ENCODE peak calls at places on chromosomes 5 and 9, in eight cellular contexts. One of them, this sample, is unnamed.

GRCh38 chr9:36788534-36788933 is 215.8 kb downstream of the MELK start:
- DNase-seq in CD8-positive, alpha-beta memory T cell: no peak
- DNase-seq in gastrocnemius medialis: no peak
- DNase-seq in PC-3: no peak
- DNase-seq in heart left ventricle: no peak
- DNase-seq in HCT116: peak; percentile 23
- DNase-seq in IMR-90: no peak
- DNase-seq in suprapubic skin: no peak
- DNase-seq in this sample: no peak

GRCh38 chr5:163571755-163572154 is 66.3 kb downstream of the MAT2B start:
- DNase-seq in PC-3: peak; percentile 82
- DNase-seq in gastrocnemius medialis: no peak
- DNase-seq in HCT116: no peak
- DNase-seq in IMR-90: peak; percentile 97
- DNase-seq in heart left ventricle: no peak
- DNase-seq in suprapubic skin: no peak
- DNase-seq in CD8-positive, alpha-beta memory T cell: no peak
- DNase-seq in this sample: peak; percentile 15

GRCh38 chr5:96320797-96321196 is 112.3 kb downstream of the PCSK1 start:
- DNase-seq in suprapubic skin: no peak
- DNase-seq in PC-3: peak; percentile 58
- DNase-seq in HCT116: peak; percentile 33
- DNase-seq in CD8-positive, alpha-beta memory T cell: no peak
- DNase-seq in heart left ventricle: no peak
- DNase-seq in gastrocnemius medialis: no peak
- DNase-seq in IMR-90: peak; percentile 61
- DNase-seq in this sample: no peak

GRCh38 chr5:131773805-131774204 is 23.0 kb downstream of the FNIP1 start:
- DNase-seq in gastrocnemius medialis: no peak
- DNase-seq in IMR-90: no peak
- DNase-seq in PC-3: peak; percentile 26
- DNase-seq in suprapubic skin: no peak
- DNase-seq in CD8-positive, alpha-beta memory T cell: no peak
- DNase-seq in heart left ventricle: no peak
- DNase-seq in HCT116: no peak
- DNase-seq in this sample: no peak

GRCh38 chr5:172771439-172772111 is 580 bp upstream of the DUSP1 start:
- DNase-seq in gastrocnemius medialis: no peak
- DNase-seq in heart left ventricle: no peak
- DNase-seq in IMR-90: no peak
- DNase-seq in HCT116: no peak
- DNase-seq in PC-3: peak; percentile 51
- DNase-seq in suprapubic skin: peak; percentile 84
- DNase-seq in CD8-positive, alpha-beta memory T cell: peak; percentile 17
- DNase-seq in this sample: peak; percentile 51

GRCh38 chr5:42583322-42583721 is 160.1 kb downstream of the GHR start:
- DNase-seq in heart left ventricle: peak; percentile 34
- DNase-seq in CD8-positive, alpha-beta memory T cell: no peak
- DNase-seq in gastrocnemius medialis: peak; percentile 53
- DNase-seq in IMR-90: peak; percentile 38
- DNase-seq in PC-3: peak; percentile 77
- DNase-seq in suprapubic skin: no peak
- DNase-seq in HCT116: peak; percentile 37
- DNase-seq in this sample: peak; percentile 48

GRCh38 chr9:72577212-72577753 is 55.9 kb downstream of the TMC1 start:
- DNase-seq in gastrocnemius medialis: no peak
- DNase-seq in CD8-positive, alpha-beta memory T cell: no peak
- DNase-seq in IMR-90: peak; percentile 85
- DNase-seq in heart left ventricle: peak; percentile 48
- DNase-seq in HCT116: peak; percentile 68
- DNase-seq in PC-3: peak; percentile 93
- DNase-seq in suprapubic skin: no peak
- DNase-seq in this sample: no peak

GRCh38 chr5:132389453-132390286 is 20.2 kb downstream of the SLC22A5 start:
- DNase-seq in IMR-90: peak; percentile 100
- DNase-seq in PC-3: peak; percentile 98
- DNase-seq in CD8-positive, alpha-beta memory T cell: no peak
- DNase-seq in heart left ventricle: peak; percentile 78
- DNase-seq in HCT116: peak; percentile 99
- DNase-seq in suprapubic skin: peak; percentile 89
- DNase-seq in gastrocnemius medialis: no peak
- DNase-seq in this sample: peak; percentile 40

GRCh38 chr9:104927912-104928740 is at the start of gene ABCA1:
- DNase-seq in IMR-90: peak; percentile 83
- DNase-seq in HCT116: peak; percentile 29
- DNase-seq in gastrocnemius medialis: peak; percentile 94
- DNase-seq in PC-3: peak; percentile 58
- DNase-seq in CD8-positive, alpha-beta memory T cell: peak; percentile 39
- DNase-seq in heart left ventricle: peak; percentile 93
- DNase-seq in suprapubic skin: peak; percentile 96
- DNase-seq in this sample: peak; percentile 60

GRCh38 chr5:29697786-29698414 is 1495.6 kb upstream of the CDH6 start:
- DNase-seq in gastrocnemius medialis: no peak
- DNase-seq in suprapubic skin: no peak
- DNase-seq in HCT116: no peak
- DNase-seq in CD8-positive, alpha-beta memory T cell: no peak
- DNase-seq in IMR-90: no peak
- DNase-seq in PC-3: peak; percentile 48
- DNase-seq in heart left ventricle: no peak
- DNase-seq in this sample: peak; percentile 25

GRCh38 chr9:135550344-135550918 is 4.5 kb downstream of the OBP2A start:
- DNase-seq in suprapubic skin: no peak
- DNase-seq in PC-3: no peak
- DNase-seq in CD8-positive, alpha-beta memory T cell: no peak
- DNase-seq in gastrocnemius medialis: no peak
- DNase-seq in HCT116: no peak
- DNase-seq in IMR-90: no peak
- DNase-seq in heart left ventricle: no peak
- DNase-seq in this sample: no peak

GRCh38 chr9:110202232-110202631 is 5.7 kb downstream of the C9orf152 start:
- DNase-seq in PC-3: no peak
- DNase-seq in suprapubic skin: no peak
- DNase-seq in CD8-positive, alpha-beta memory T cell: no peak
- DNase-seq in heart left ventricle: no peak
- DNase-seq in IMR-90: no peak
- DNase-seq in HCT116: no peak
- DNase-seq in gastrocnemius medialis: no peak
- DNase-seq in this sample: no peak

GRCh38 chr9:110206388-110206787 is 1.6 kb downstream of the C9orf152 start:
- DNase-seq in PC-3: no peak
- DNase-seq in heart left ventricle: no peak
- DNase-seq in IMR-90: no peak
- DNase-seq in HCT116: no peak
- DNase-seq in CD8-positive, alpha-beta memory T cell: no peak
- DNase-seq in gastrocnemius medialis: no peak
- DNase-seq in suprapubic skin: no peak
- DNase-seq in this sample: no peak

GRCh38 chr9:110207071-110207923 is 662 bp downstream of the C9orf152 start:
- DNase-seq in gastrocnemius medialis: no peak
- DNase-seq in CD8-positive, alpha-beta memory T cell: no peak
- DNase-seq in HCT116: no peak
- DNase-seq in suprapubic skin: no peak
- DNase-seq in heart left ventricle: no peak
- DNase-seq in IMR-90: no peak
- DNase-seq in PC-3: peak; percentile 62
- DNase-seq in this sample: no peak

GRCh38 chr9:110213413-110214044 is 5.6 kb upstream of the C9orf152 start:
- DNase-seq in gastrocnemius medialis: no peak
- DNase-seq in PC-3: no peak
- DNase-seq in HCT116: no peak
- DNase-seq in CD8-positive, alpha-beta memory T cell: no peak
- DNase-seq in IMR-90: no peak
- DNase-seq in heart left ventricle: no peak
- DNase-seq in suprapubic skin: no peak
- DNase-seq in this sample: no peak

DNA sequence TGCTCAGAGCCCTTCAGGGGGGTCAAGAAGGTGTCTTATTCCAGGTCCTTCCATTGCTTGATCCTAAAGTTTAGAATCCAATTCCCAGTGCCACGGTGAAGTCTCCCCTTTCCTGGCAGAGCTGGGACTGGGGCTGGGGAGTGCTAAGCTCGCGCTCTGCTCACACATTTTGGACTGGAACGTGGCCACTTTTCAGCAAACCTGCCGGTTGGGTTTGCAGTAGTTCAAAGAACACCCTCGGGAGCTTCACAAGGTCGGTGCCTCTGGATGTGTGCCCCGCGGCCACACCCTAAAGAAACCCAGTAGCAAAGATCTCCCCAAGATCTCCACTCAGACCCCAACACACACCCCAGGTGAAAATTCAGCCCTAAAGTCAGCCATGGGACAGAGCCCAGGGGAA is at the start of gene C9orf152:
- DNase-seq in gastrocnemius medialis: no peak
- DNase-seq in PC-3: peak; percentile 52
- DNase-seq in HCT116: no peak
- DNase-seq in suprapubic skin: no peak
- DNase-seq in heart left ventricle: no peak
- DNase-seq in IMR-90: no peak
- DNase-seq in CD8-positive, alpha-beta memory T cell: no peak
- DNase-seq in this sample: no peak
- H3K4me3 ChIP-seq in gastrocnemius medialis: no peak within 1 kb of the TSS
- H3K4me3 ChIP-seq in PC-3: peak within 1 kb of the TSS; percentile 53
- H3K4me3 ChIP-seq in HCT116: no peak within 1 kb of the TSS
- H3K4me3 ChIP-seq in suprapubic skin: peak within 1 kb of the TSS; percentile 27
- H3K4me3 ChIP-seq in heart left ventricle: no peak within 1 kb of the TSS
- H3K4me3 ChIP-seq in IMR-90: no peak within 1 kb of the TSS
- H3K4me3 ChIP-seq in CD8-positive, alpha-beta memory T cell: no peak within 1 kb of the TSS
- H3K4me3 ChIP-seq in this sample: no peak within 1 kb of the TSS

GRCh38 chr9:26170224-26170623 is 492.0 kb upstream of the TUSC1 start:
- DNase-seq in CD8-positive, alpha-beta memory T cell: no peak
- DNase-seq in HCT116: no peak
- DNase-seq in suprapubic skin: no peak
- DNase-seq in IMR-90: no peak
- DNase-seq in gastrocnemius medialis: no peak
- DNase-seq in PC-3: no peak
- DNase-seq in heart left ventricle: no peak
- DNase-seq in this sample: no peak

GRCh38 chr9:26166537-26166936 is 488.3 kb upstream of the TUSC1 start:
- DNase-seq in heart left ventricle: no peak
- DNase-seq in HCT116: no peak
- DNase-seq in IMR-90: no peak
- DNase-seq in gastrocnemius medialis: no peak
- DNase-seq in CD8-positive, alpha-beta memory T cell: no peak
- DNase-seq in suprapubic skin: no peak
- DNase-seq in PC-3: no peak
- DNase-seq in this sample: no peak

GRCh38 chr9:26172301-26172700 is 494.1 kb upstream of the TUSC1 start:
- DNase-seq in suprapubic skin: no peak
- DNase-seq in IMR-90: no peak
- DNase-seq in HCT116: no peak
- DNase-seq in PC-3: peak; percentile 22
- DNase-seq in gastrocnemius medialis: no peak
- DNase-seq in heart left ventricle: no peak
- DNase-seq in CD8-positive, alpha-beta memory T cell: no peak
- DNase-seq in this sample: no peak

GRCh38 chr9:26165426-26165825 is 487.2 kb upstream of the TUSC1 start:
- DNase-seq in HCT116: no peak
- DNase-seq in suprapubic skin: no peak
- DNase-seq in PC-3: no peak
- DNase-seq in gastrocnemius medialis: no peak
- DNase-seq in CD8-positive, alpha-beta memory T cell: no peak
- DNase-seq in heart left ventricle: no peak
- DNase-seq in IMR-90: no peak
- DNase-seq in this sample: no peak

GRCh38 chr9:26169684-26170083 is 491.4 kb upstream of the TUSC1 start:
- DNase-seq in IMR-90: peak; percentile 13
- DNase-seq in PC-3: peak; percentile 77
- DNase-seq in gastrocnemius medialis: no peak
- DNase-seq in heart left ventricle: no peak
- DNase-seq in CD8-positive, alpha-beta memory T cell: no peak
- DNase-seq in HCT116: no peak
- DNase-seq in suprapubic skin: no peak
- DNase-seq in this sample: no peak
- H3K27me3 ChIP-seq in IMR-90: no peaks in the 10 kb centered on the region
- H3K27me3 ChIP-seq in PC-3: no peaks in the 10 kb centered on the region
- H3K27me3 ChIP-seq in gastrocnemius medialis: no peaks in the 10 kb centered on the region
- H3K27me3 ChIP-seq in heart left ventricle: no peaks in the 10 kb centered on the region
- H3K27me3 ChIP-seq in CD8-positive, alpha-beta memory T cell: no peaks in the 10 kb centered on the region
- H3K27me3 ChIP-seq in HCT116: no peaks in the 10 kb centered on the region
- H3K27me3 ChIP-seq in suprapubic skin: no peaks in the 10 kb centered on the region
- H3K27me3 ChIP-seq in this sample: no peaks in the 10 kb centered on the region

GRCh38 chr9:79575560-79575959 is 3.8 kb downstream of the TLE4 start:
- DNase-seq in PC-3: no peak
- DNase-seq in HCT116: no peak
- DNase-seq in heart left ventricle: no peak
- DNase-seq in gastrocnemius medialis: no peak
- DNase-seq in IMR-90: no peak
- DNase-seq in suprapubic skin: no peak
- DNase-seq in CD8-positive, alpha-beta memory T cell: no peak
- DNase-seq in this sample: no peak

GRCh38 chr9:79579624-79580023 is 7.9 kb downstream of the TLE4 start:
- DNase-seq in heart left ventricle: no peak
- DNase-seq in PC-3: no peak
- DNase-seq in CD8-positive, alpha-beta memory T cell: no peak
- DNase-seq in IMR-90: no peak
- DNase-seq in gastrocnemius medialis: no peak
- DNase-seq in HCT116: no peak
- DNase-seq in suprapubic skin: no peak
- DNase-seq in this sample: no peak

GRCh38 chr9:79578891-79579290 is 7.1 kb downstream of the TLE4 start:
- DNase-seq in suprapubic skin: no peak
- DNase-seq in heart left ventricle: no peak
- DNase-seq in HCT116: no peak
- DNase-seq in IMR-90: no peak
- DNase-seq in gastrocnemius medialis: no peak
- DNase-seq in PC-3: no peak
- DNase-seq in CD8-positive, alpha-beta memory T cell: no peak
- DNase-seq in this sample: no peak

GRCh38 chr9:79580065-79580464 is 8.3 kb downstream of the TLE4 start:
- DNase-seq in PC-3: no peak
- DNase-seq in gastrocnemius medialis: no peak
- DNase-seq in CD8-positive, alpha-beta memory T cell: no peak
- DNase-seq in HCT116: no peak
- DNase-seq in heart left ventricle: no peak
- DNase-seq in suprapubic skin: no peak
- DNase-seq in IMR-90: no peak
- DNase-seq in this sample: peak; percentile 48

GRCh38 chr9:79577969-79578723 is 6.4 kb downstream of the TLE4 start:
- DNase-seq in heart left ventricle: no peak
- DNase-seq in suprapubic skin: no peak
- DNase-seq in gastrocnemius medialis: no peak
- DNase-seq in CD8-positive, alpha-beta memory T cell: no peak
- DNase-seq in IMR-90: peak; percentile 16
- DNase-seq in PC-3: no peak
- DNase-seq in HCT116: no peak
- DNase-seq in this sample: peak; percentile 95
- H3K4me1 ChIP-seq in heart left ventricle: no peaks in the 10 kb centered on the region
- H3K4me1 ChIP-seq in suprapubic skin: peaks cover 53% of the 10 kb centered on the region
- H3K4me1 ChIP-seq in gastrocnemius medialis: peaks cover 70% of the 10 kb centered on the region
- H3K4me1 ChIP-seq in CD8-positive, alpha-beta memory T cell: peaks cover 74% of the 10 kb centered on the region
- H3K4me1 ChIP-seq in IMR-90: peaks cover 6% of the 10 kb centered on the region
- H3K4me1 ChIP-seq in PC-3: peaks cover 21% of the 10 kb centered on the region
- H3K4me1 ChIP-seq in HCT116: no peaks in the 10 kb centered on the region
- H3K4me1 ChIP-seq in this sample: peaks cover 22% of the 10 kb centered on the region

DNA sequence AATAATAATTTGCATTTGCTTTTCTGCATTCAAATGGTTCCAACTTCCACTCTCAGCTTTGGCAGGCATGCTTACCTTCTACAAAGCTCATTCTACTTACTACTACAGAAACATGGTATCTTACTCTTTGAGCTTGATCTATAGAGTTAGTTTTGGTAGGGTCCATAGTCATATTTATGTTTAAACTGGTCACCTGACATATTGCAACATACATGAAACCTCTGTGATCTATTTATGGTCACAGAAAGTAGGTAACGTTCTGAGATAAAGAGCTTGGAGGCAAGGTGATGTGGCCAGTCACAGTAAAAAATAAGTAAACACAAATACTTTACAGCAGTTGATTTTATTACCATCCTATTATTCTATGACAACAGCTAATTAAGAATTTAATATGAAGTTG is 2.8 kb downstream of the NREP start:
- DNase-seq in HCT116: no peak
- DNase-seq in heart left ventricle: no peak
- DNase-seq in suprapubic skin: no peak
- DNase-seq in gastrocnemius medialis: no peak
- DNase-seq in IMR-90: no peak
- DNase-seq in CD8-positive, alpha-beta memory T cell: no peak
- DNase-seq in PC-3: no peak
- DNase-seq in this sample: no peak
- H3K4me3 ChIP-seq in HCT116: no peak overlapping the region
- H3K4me3 ChIP-seq in heart left ventricle: no peak overlapping the region
- H3K4me3 ChIP-seq in suprapubic skin: no peak overlapping the region
- H3K4me3 ChIP-seq in gastrocnemius medialis: no peak overlapping the region
- H3K4me3 ChIP-seq in IMR-90: no peak overlapping the region
- H3K4me3 ChIP-seq in CD8-positive, alpha-beta memory T cell: no peak overlapping the region
- H3K4me3 ChIP-seq in PC-3: peak overlapping the region; percentile 91
- H3K4me3 ChIP-seq in this sample: no peak overlapping the region

This sample was measured in BE2C.